ENCODE peak calls at places on chromosomes 11 and 22, in eight cellular contexts. L, C, Z, N, G, X, Y and U are unnamed samples. For H3K4me1, the result is how much of the 10 kb centered on the place peaks cover.

GRCh38 chr11:12284321-12285050 is 92.9 kb upstream of the PARVA start:
- DNase-seq in G (no peak), X (peak), Y (no peak), L (peak), Z (no peak), C (no peak), N (no peak), U (no peak)

GRCh38 chr22:49958462-49958921 is 2.1 kb upstream of the PIM3 start:
- DNase-seq in X (peak), Z (peak), C (no peak), L (no peak), N (no peak), Y (peak), G (no peak), U (no peak)

GRCh38 chr11:18791175-18792065 is at the start of gene PTPN5:
- DNase-seq in N (no peak), Y (no peak), L (peak), Z (no peak), G (no peak), X (no peak), C (no peak), U (no peak)

GRCh38 chr22:49670610-49671330 is 156.9 kb downstream of the BRD1 start:
- DNase-seq in N (no peak), Y (peak), G (peak), L (peak), Z (peak), C (no peak), X (peak), U (no peak)

GRCh38 chr11:4464216-4465159 is 15.4 kb downstream of the OR52K2 start:
- DNase-seq in Z (no peak), X (no peak), N (no peak), C (no peak), G (no peak), L (no peak), Y (no peak), U (no peak)

GRCh38 chr11:62555464-62556092 is 9.0 kb upstream of the AHNAK start:
- DNase-seq in N (peak), G (peak), X (peak), L (no peak), Y (peak), C (no peak), Z (no peak), U (no peak)

GRCh38 chr22:17336061-17336460 is 33.2 kb upstream of the CECR2 start:
- DNase-seq in Y (no peak), G (no peak), N (no peak), L (no peak), X (no peak), C (no peak), Z (no peak), U (no peak)

GRCh38 chr11:61747389-61748285 is 4.8 kb upstream of the MYRF start:
- DNase-seq in Y (peak), Z (peak), N (peak), G (peak), L (peak), X (peak), C (peak), U (peak)

GRCh38 chr11:15038963-15039362 is 34.4 kb upstream of the CALCB start:
- DNase-seq in N (no peak), X (no peak), Y (no peak), G (no peak), L (no peak), Z (no peak), C (no peak), U (no peak)

GRCh38 chr11:75536786-75537629 is 11.3 kb upstream of the GDPD5 start:
- DNase-seq in Z (no peak), L (no peak), C (no peak), G (no peak), X (no peak), N (no peak), Y (no peak), U (no peak)

DNA sequence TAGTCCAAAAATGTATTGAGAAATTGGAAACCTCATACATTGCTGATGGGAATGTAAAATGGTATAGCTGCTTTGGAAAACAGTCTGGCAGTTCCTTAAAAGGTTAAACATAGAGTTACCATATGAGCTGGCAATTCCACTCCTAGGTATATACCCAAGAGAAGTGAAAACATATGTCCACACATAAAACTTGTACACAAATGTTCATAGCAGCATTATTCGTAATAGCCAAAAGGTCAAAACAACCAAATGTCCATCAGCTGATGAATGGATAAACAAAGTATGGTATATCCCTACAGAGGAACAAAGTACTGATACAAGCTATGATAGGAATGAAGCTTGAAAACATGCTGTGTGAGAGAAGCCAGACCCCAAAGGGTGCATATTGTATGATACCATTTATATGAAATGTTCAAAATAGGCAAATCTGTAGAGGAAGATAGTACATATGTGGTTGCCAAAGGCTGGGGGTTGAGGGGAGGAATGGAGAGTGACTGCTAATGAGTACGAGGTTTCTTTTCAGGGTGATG is 85.7 kb downstream of the ZBTB16 start:
- DNase-seq in C (no peak), X (no peak), L (no peak), N (no peak), Y (no peak), Z (no peak), G (no peak), U (no peak)
- H3K4me1 ChIP-seq in C (under half), X (half or more), L (under half), N (under half), Y (half or more), Z (under half), G (half or more), U (under half)

GRCh38 chr11:2216400-2217064 is 44.9 kb upstream of the TH start:
- DNase-seq in G (no peak), N (no peak), Y (no peak), X (no peak), C (no peak), Z (no peak), L (no peak), U (no peak)
- TF ChIP-seq EP300 in G (no peak), N (no peak), Y (no peak), X (no peak), C (no peak), Z (no peak), L (no peak), U (no peak)

GRCh38 chr11:120744016-120744994 is 232.8 kb downstream of the GRIK4 start:
- DNase-seq in Y (no peak), L (no peak), N (no peak), G (no peak), Z (no peak), X (no peak), C (no peak), U (no peak)
- TF ChIP-seq POLR2A in Y (no peak), L (no peak), N (no peak), G (no peak), Z (no peak), X (no peak), C (no peak), U (no peak)

GRCh38 chr11:78940500-78941225 is 366.0 kb upstream of the NARS2 start:
- DNase-seq in C (peak), X (no peak), Y (no peak), N (no peak), L (peak), G (no peak), Z (no peak), U (no peak)
- H3K4me1 ChIP-seq in C (under half), X (under half), Y (under half), N (under half), L (under half), G (under half), Z (under half), U (under half)

GRCh38 chr22:44615146-44615545 is 86.9 kb upstream of the PRR5 start:
- DNase-seq in G (no peak), Z (no peak), N (no peak), L (no peak), Y (no peak), X (no peak), C (no peak), U (no peak)

GRCh38 chr22:44615602-44616180 is 86.3 kb upstream of the PRR5 start:
- DNase-seq in Z (no peak), C (no peak), X (no peak), Y (no peak), N (no peak), G (no peak), L (no peak), U (no peak)

GRCh38 chr22:44617828-44618227 is 84.2 kb upstream of the PRR5 start:
- DNase-seq in X (no peak), C (no peak), N (no peak), L (no peak), G (no peak), Z (no peak), Y (no peak), U (no peak)

GRCh38 chr22:44616882-44617655 is 84.9 kb upstream of the PRR5 start:
- DNase-seq in G (no peak), L (no peak), X (no peak), C (no peak), Z (no peak), N (no peak), Y (no peak), U (no peak)

GRCh38 chr22:44616461-44616860 is 85.5 kb upstream of the PRR5 start:
- DNase-seq in X (no peak), Z (no peak), L (no peak), G (no peak), Y (no peak), C (no peak), N (no peak), U (no peak)
- TF ChIP-seq EP300 in X (no peak), Z (no peak), L (no peak), G (no peak), Y (no peak), C (no peak), N (no peak), U (no peak)

GRCh38 chr11:35138949-35139881 is at the start of gene CD44:
- DNase-seq in C (no peak), G (peak), Y (peak), N (peak), Z (peak), X (peak), L (peak), U (peak)
- TF ChIP-seq POLR2A in C (no peak), G (peak), Y (peak), N (peak), Z (no peak), X (peak), L (no peak), U (peak)